ENCODE peak calls at places on chromosomes 16 and 17, in five cellular contexts. One of them, this sample, is unnamed.

GRCh38 chr17:40516581-40517285 is 15.3 kb upstream of the TNS4 start:
- DNase-seq in HCT116: peak
- DNase-seq in H1: no peak
- DNase-seq in GM12878: peak
- DNase-seq in SK-N-SH: peak
- DNase-seq in this sample: no peak

GRCh38 chr17:47660064-47660492 is 10.4 kb downstream of the KPNB1 start:
- DNase-seq in H1: no peak
- DNase-seq in SK-N-SH: no peak
- DNase-seq in GM12878: peak
- DNase-seq in HCT116: no peak
- DNase-seq in this sample: no peak

GRCh38 chr16:88643546-88643932 is 5.2 kb downstream of the IL17C start:
- DNase-seq in SK-N-SH: no peak
- DNase-seq in HCT116: no peak
- DNase-seq in H1: no peak
- DNase-seq in GM12878: no peak
- DNase-seq in this sample: no peak

GRCh38 chr17:73564856-73565255 is 79.4 kb downstream of the SDK2 start:
- DNase-seq in HCT116: no peak
- DNase-seq in SK-N-SH: no peak
- DNase-seq in GM12878: no peak
- DNase-seq in H1: no peak
- DNase-seq in this sample: peak

GRCh38 chr17:32671891-32672290 is 185.1 kb downstream of the CDK5R1 start:
- DNase-seq in GM12878: no peak
- DNase-seq in H1: no peak
- DNase-seq in HCT116: no peak
- DNase-seq in SK-N-SH: no peak
- DNase-seq in this sample: no peak

GRCh38 chr16:66581246-66581952 is 2.1 kb downstream of the CMTM2 start:
- DNase-seq in GM12878: no peak
- DNase-seq in H1: no peak
- DNase-seq in HCT116: no peak
- DNase-seq in SK-N-SH: no peak
- DNase-seq in this sample: no peak

GRCh38 chr17:7233701-7234099 is 617 bp downstream of the DVL2 start:
- DNase-seq in GM12878: no peak
- DNase-seq in H1: no peak
- DNase-seq in HCT116: no peak
- DNase-seq in SK-N-SH: no peak
- DNase-seq in this sample: no peak

GRCh38 chr17:18950944-18951905 is 740 bp upstream of the SLC5A10 start:
- DNase-seq in SK-N-SH: no peak
- DNase-seq in GM12878: no peak
- DNase-seq in H1: no peak
- DNase-seq in HCT116: no peak
- DNase-seq in this sample: no peak

GRCh38 chr17:50265690-50266306 is 8.5 kb upstream of the TMEM92 start:
- DNase-seq in SK-N-SH: peak
- DNase-seq in GM12878: no peak
- DNase-seq in H1: no peak
- DNase-seq in HCT116: no peak
- DNase-seq in this sample: no peak

GRCh38 chr17:38881600-38882191 is 11.8 kb downstream of the LASP1 start:
- DNase-seq in GM12878: no peak
- DNase-seq in H1: no peak
- DNase-seq in HCT116: no peak
- DNase-seq in SK-N-SH: peak
- DNase-seq in this sample: no peak

GRCh38 chr17:19978206-19978802 is 676 bp upstream of the AKAP10 start:
- DNase-seq in GM12878: peak
- DNase-seq in H1: no peak
- DNase-seq in SK-N-SH: no peak
- DNase-seq in HCT116: no peak
- DNase-seq in this sample: no peak

GRCh38 chr17:81902653-81903414 is 796 bp downstream of the NPB start:
- DNase-seq in SK-N-SH: peak
- DNase-seq in HCT116: no peak
- DNase-seq in H1: no peak
- DNase-seq in GM12878: no peak
- DNase-seq in this sample: no peak

GRCh38 chr16:27769561-27770222 is 219.7 kb downstream of the KATNIP start:
- DNase-seq in H1: no peak
- DNase-seq in HCT116: peak
- DNase-seq in SK-N-SH: no peak
- DNase-seq in GM12878: no peak
- DNase-seq in this sample: no peak

GRCh38 chr17:13626703-13627102 is 25.0 kb upstream of the HS3ST3A1 start:
- DNase-seq in GM12878: no peak
- DNase-seq in HCT116: peak
- DNase-seq in H1: no peak
- DNase-seq in SK-N-SH: no peak
- DNase-seq in this sample: no peak

GRCh38 chr16:50880926-50881325 is 139.0 kb downstream of the CYLD start:
- DNase-seq in HCT116: no peak
- DNase-seq in SK-N-SH: no peak
- DNase-seq in H1: no peak
- DNase-seq in GM12878: no peak
- DNase-seq in this sample: no peak

GRCh38 chr17:80254396-80255241 is 6.0 kb upstream of the RNF213 start:
- DNase-seq in H1: no peak
- DNase-seq in SK-N-SH: peak
- DNase-seq in HCT116: peak
- DNase-seq in GM12878: peak
- DNase-seq in this sample: peak

GRCh38 chr17:16923904-16924700 is 47.8 kb downstream of the TNFRSF13B start:
- DNase-seq in H1: no peak
- DNase-seq in GM12878: no peak
- DNase-seq in SK-N-SH: no peak
- DNase-seq in HCT116: no peak
- DNase-seq in this sample: no peak

GRCh38 chr16:7185689-7186088 is 147.0 kb upstream of the RBFOX1 start:
- DNase-seq in SK-N-SH: no peak
- DNase-seq in GM12878: no peak
- DNase-seq in HCT116: no peak
- DNase-seq in H1: no peak
- DNase-seq in this sample: no peak

GRCh38 chr17:50661795-50662391 is 27.2 kb downstream of the ABCC3 start:
- DNase-seq in H1: no peak
- DNase-seq in GM12878: no peak
- DNase-seq in HCT116: peak
- DNase-seq in SK-N-SH: peak
- DNase-seq in this sample: peak

GRCh38 chr17:73706428-73706827 is 62.2 kb upstream of the SDK2 start:
- DNase-seq in GM12878: no peak
- DNase-seq in HCT116: no peak
- DNase-seq in H1: no peak
- DNase-seq in SK-N-SH: no peak
- DNase-seq in this sample: no peak

GRCh38 chr17:79616801-79617200 is 6.0 kb upstream of the RBFOX3 start:
- DNase-seq in SK-N-SH: no peak
- DNase-seq in GM12878: no peak
- DNase-seq in H1: no peak
- DNase-seq in HCT116: no peak
- DNase-seq in this sample: no peak

GRCh38 chr16:3480901-3481695 is 14.2 kb downstream of the C16orf90 start:
- DNase-seq in HCT116: no peak
- DNase-seq in GM12878: no peak
- DNase-seq in SK-N-SH: peak
- DNase-seq in H1: peak
- DNase-seq in this sample: no peak

GRCh38 chr16:48393843-48394703 is 8.9 kb upstream of the SIAH1 start:
- DNase-seq in HCT116: no peak
- DNase-seq in H1: no peak
- DNase-seq in SK-N-SH: peak
- DNase-seq in GM12878: no peak
- DNase-seq in this sample: no peak

GRCh38 chr16:89847930-89848297 is 19.6 kb downstream of the SPIRE2 start:
- DNase-seq in H1: no peak
- DNase-seq in HCT116: no peak
- DNase-seq in GM12878: no peak
- DNase-seq in SK-N-SH: no peak
- DNase-seq in this sample: no peak

GRCh38 chr17:35889818-35890773 is 9.9 kb upstream of the CCL5 start:
- DNase-seq in HCT116: no peak
- DNase-seq in GM12878: no peak
- DNase-seq in H1: no peak
- DNase-seq in SK-N-SH: peak
- DNase-seq in this sample: no peak

GRCh38 chr17:57899822-57900221 is 50.0 kb upstream of the MRPS23 start:
- DNase-seq in SK-N-SH: no peak
- DNase-seq in H1: no peak
- DNase-seq in HCT116: no peak
- DNase-seq in GM12878: no peak
- DNase-seq in this sample: peak

GRCh38 chr16:52257534-52257933 is 289.4 kb downstream of the TOX3 start:
- DNase-seq in SK-N-SH: no peak
- DNase-seq in GM12878: no peak
- DNase-seq in H1: no peak
- DNase-seq in HCT116: no peak
- DNase-seq in this sample: no peak

GRCh38 chr17:10172241-10172741 is 26.1 kb downstream of the GAS7 start:
- DNase-seq in GM12878: no peak
- DNase-seq in H1: no peak
- DNase-seq in HCT116: no peak
- DNase-seq in SK-N-SH: no peak
- DNase-seq in this sample: no peak

GRCh38 chr16:12255473-12255872 is 278.9 kb downstream of the SNX29 start:
- DNase-seq in HCT116: no peak
- DNase-seq in SK-N-SH: no peak
- DNase-seq in GM12878: no peak
- DNase-seq in H1: no peak
- DNase-seq in this sample: no peak
- TF ChIP-seq JUND in HCT116: no peak
- TF ChIP-seq JUND in SK-N-SH: no peak
- TF ChIP-seq JUND in GM12878: no peak
- TF ChIP-seq JUND in H1: no peak
- TF ChIP-seq JUND in this sample: no peak

GRCh38 chr16:2226918-2227317 is 3.5 kb downstream of the E4F1 start:
- DNase-seq in HCT116: no peak
- DNase-seq in H1: no peak
- DNase-seq in SK-N-SH: no peak
- DNase-seq in GM12878: no peak
- DNase-seq in this sample: no peak

GRCh38 chr16:2230376-2230775 is 5.9 kb upstream of the DNASE1L2 start:
- DNase-seq in GM12878: no peak
- DNase-seq in SK-N-SH: no peak
- DNase-seq in H1: no peak
- DNase-seq in HCT116: no peak
- DNase-seq in this sample: no peak

GRCh38 chr16:2229602-2230250 is 6.3 kb downstream of the E4F1 start:
- DNase-seq in H1: no peak
- DNase-seq in HCT116: no peak
- DNase-seq in GM12878: no peak
- DNase-seq in SK-N-SH: no peak
- DNase-seq in this sample: no peak

GRCh38 chr16:2228161-2228824 is 4.9 kb downstream of the E4F1 start:
- DNase-seq in GM12878: no peak
- DNase-seq in H1: no peak
- DNase-seq in SK-N-SH: no peak
- DNase-seq in HCT116: no peak
- DNase-seq in this sample: peak

GRCh38 chr16:2229091-2229490 is 5.7 kb downstream of the E4F1 start:
- DNase-seq in SK-N-SH: no peak
- DNase-seq in H1: no peak
- DNase-seq in GM12878: no peak
- DNase-seq in HCT116: no peak
- DNase-seq in this sample: no peak
- TF ChIP-seq JUND in SK-N-SH: no peak
- TF ChIP-seq JUND in H1: no peak
- TF ChIP-seq JUND in GM12878: no peak
- TF ChIP-seq JUND in HCT116: no peak
- TF ChIP-seq JUND in this sample: no peak

GRCh38 chr17:1108560-1108809 is 71.3 kb downstream of the ABR start:
- DNase-seq in GM12878: no peak
- DNase-seq in H1: no peak
- DNase-seq in HCT116: no peak
- DNase-seq in SK-N-SH: no peak
- DNase-seq in this sample: no peak
- TF ChIP-seq JUND in GM12878: no peak
- TF ChIP-seq JUND in H1: no peak
- TF ChIP-seq JUND in HCT116: no peak
- TF ChIP-seq JUND in SK-N-SH: no peak
- TF ChIP-seq JUND in this sample: no peak

DNA sequence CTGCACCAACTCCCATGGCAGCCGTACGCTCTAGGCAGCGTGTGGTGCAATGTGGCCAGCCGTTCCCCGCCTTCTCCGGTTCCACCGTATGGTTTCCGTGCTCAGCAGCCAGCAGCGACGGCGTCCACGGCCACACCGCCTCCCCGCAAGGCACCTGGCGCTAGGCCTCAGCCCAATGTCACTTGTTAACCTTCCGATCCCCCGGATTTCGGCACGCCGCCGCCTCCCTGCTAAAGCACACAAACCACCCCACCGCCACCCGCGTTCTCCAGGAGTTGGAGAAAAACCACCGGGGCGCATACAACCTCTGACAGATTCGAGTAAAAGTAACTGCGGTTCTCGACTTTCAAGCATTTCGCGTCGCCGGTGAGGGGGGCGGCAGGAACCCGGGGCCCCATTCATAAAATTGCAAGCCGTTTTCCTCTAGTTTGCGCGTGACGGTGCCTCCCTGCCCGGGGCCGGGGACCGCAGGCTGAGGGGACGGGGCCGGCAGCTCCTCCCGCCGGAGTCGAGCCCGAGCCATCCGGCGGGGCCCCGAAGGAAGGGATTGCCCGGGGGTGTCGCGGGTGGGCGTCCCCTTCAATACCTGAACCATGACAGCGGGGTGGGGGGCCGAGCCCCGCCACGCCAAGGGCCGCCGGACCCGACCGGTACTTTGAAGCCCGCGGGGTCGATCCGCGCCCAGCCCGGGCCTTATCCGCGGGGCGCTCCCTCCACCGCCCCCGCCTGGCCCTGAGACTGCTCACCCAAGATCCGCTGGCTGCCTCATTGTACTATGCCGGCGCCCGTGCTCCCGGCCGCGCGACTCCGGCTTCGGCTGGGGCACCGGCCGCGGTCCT is at the start of gene TEX2:
- DNase-seq in GM12878: no peak
- DNase-seq in SK-N-SH: peak
- DNase-seq in HCT116: no peak
- DNase-seq in H1: no peak
- DNase-seq in this sample: peak
- TF ChIP-seq JUND in GM12878: no peak
- TF ChIP-seq JUND in SK-N-SH: no peak
- TF ChIP-seq JUND in HCT116: no peak
- TF ChIP-seq JUND in H1: no peak
- TF ChIP-seq JUND in this sample: no peak

This sample was measured in T47D.